ENCODE peak calls at places on chromosomes 4 and X, in seven cellular contexts. Z, F, R, V, O, E and J are unnamed samples.

GRCh38 chr4:4456816-4457578 is 70.1 kb downstream of the NSG1 start:
- DNase-seq in Z (no peak), F (no peak), R (no peak), V (no peak), O (no peak), E (no peak), J (no peak)

GRCh38 chr4:56907009-56907408 is 691 bp upstream of the REST start:
- DNase-seq in Z (no peak), F (no peak), R (no peak), V (no peak), O (peak), E (no peak), J (no peak)

GRCh38 chrX:119729408-119730201 is 28.8 kb upstream of the SOWAHD start:
- DNase-seq in Z (peak), F (peak), R (peak), V (peak), O (peak), E (no peak), J (peak)

GRCh38 chr4:180060159-180060889 is 2182.9 kb upstream of the TENM3 start:
- DNase-seq in Z (peak), F (no peak), R (no peak), V (no peak), O (no peak), E (no peak), J (no peak)

GRCh38 chrX:65821721-65822496 is 154.5 kb downstream of the MSN start:
- DNase-seq in Z (no peak), F (no peak), R (peak), V (peak), O (peak), E (no peak), J (no peak)

GRCh38 chr4:74375824-74376426 is 11.0 kb downstream of the EREG start:
- DNase-seq in Z (no peak), F (peak), R (no peak), V (no peak), O (no peak), E (no peak), J (no peak)

GRCh38 chr4:182653596-182653995 is 263.6 kb downstream of the DCTD start:
- DNase-seq in Z (peak), F (no peak), R (no peak), V (no peak), O (no peak), E (no peak), J (no peak)

GRCh38 chr4:159390648-159391047 is 287.8 kb downstream of the RAPGEF2 start:
- DNase-seq in Z (peak), F (no peak), R (peak), V (no peak), O (no peak), E (no peak), J (no peak)

GRCh38 chr4:140037353-140038030 is 116.5 kb downstream of the MAML3 start:
- DNase-seq in Z (peak), F (no peak), R (peak), V (no peak), O (no peak), E (no peak), J (no peak)

GRCh38 chr4:74501579-74501978 is 56.6 kb downstream of the AREG start:
- DNase-seq in Z (peak), F (no peak), R (no peak), V (no peak), O (no peak), E (no peak), J (no peak)

GRCh38 chrX:9867753-9868152 is 81.5 kb downstream of the SHROOM2 start:
- DNase-seq in Z (peak), F (no peak), R (no peak), V (no peak), O (no peak), E (no peak), J (no peak)

GRCh38 chrX:47176101-47176740 is 17.4 kb upstream of the UBA1 start:
- DNase-seq in Z (no peak), F (no peak), R (no peak), V (no peak), O (no peak), E (no peak), J (no peak)

GRCh38 chrX:45517090-45517973 is 316.7 kb upstream of the DIPK2B start:
- DNase-seq in Z (peak), F (no peak), R (peak), V (no peak), O (no peak), E (no peak), J (no peak)

GRCh38 chrX:45518552-45518951 is 317.9 kb upstream of the DIPK2B start:
- DNase-seq in Z (no peak), F (no peak), R (no peak), V (no peak), O (no peak), E (no peak), J (no peak)

GRCh38 chrX:45513042-45513441 is 312.4 kb upstream of the DIPK2B start:
- DNase-seq in Z (no peak), F (no peak), R (no peak), V (no peak), O (no peak), E (no peak), J (no peak)

GRCh38 chrX:45515262-45516215 is 314.9 kb upstream of the DIPK2B start:
- DNase-seq in Z (peak), F (peak), R (peak), V (no peak), O (peak), E (peak), J (no peak)
- TF ChIP-seq CTCF in Z (peak), F (no peak), R (peak), V (no peak), O (no peak), E (peak), J (peak)

DNA sequence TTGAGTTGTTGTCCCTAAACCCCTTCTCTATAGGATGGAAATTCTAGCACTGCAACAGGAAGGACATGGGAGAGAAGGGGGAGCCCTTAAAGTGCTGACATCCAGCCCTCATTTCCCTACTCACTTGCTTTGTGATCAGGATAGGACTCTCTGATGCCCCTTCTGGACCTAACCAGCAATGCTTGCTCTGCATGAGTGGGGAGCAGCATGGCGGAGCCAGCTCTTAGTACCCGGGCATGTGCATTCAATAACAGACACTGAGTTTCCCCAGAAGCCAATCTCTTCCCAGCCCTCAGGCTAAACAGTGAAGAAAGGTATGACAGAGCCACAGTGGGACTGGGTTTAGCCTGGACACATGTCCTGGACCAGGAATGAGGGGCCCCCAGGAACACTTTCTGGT is 14.0 kb downstream of the SOD3 start:
- DNase-seq in Z (no peak), F (no peak), R (no peak), V (no peak), O (peak), E (no peak), J (no peak)
- TF ChIP-seq CTCF in Z (peak), F (no peak), R (no peak), V (no peak), O (no peak), E (no peak), J (peak)

GRCh38 chr4:98631506-98631905 is 26.9 kb downstream of the TSPAN5 start:
- DNase-seq in Z (no peak), F (no peak), R (no peak), V (no peak), O (no peak), E (no peak), J (no peak)

GRCh38 chr4:98633159-98633558 is 25.3 kb downstream of the TSPAN5 start:
- DNase-seq in Z (no peak), F (no peak), R (no peak), V (no peak), O (no peak), E (no peak), J (no peak)

GRCh38 chr4:98627883-98628282 is 30.5 kb downstream of the TSPAN5 start:
- DNase-seq in Z (peak), F (no peak), R (no peak), V (no peak), O (no peak), E (no peak), J (no peak)

GRCh38 chr4:98632258-98632657 is 26.2 kb downstream of the TSPAN5 start:
- DNase-seq in Z (no peak), F (no peak), R (no peak), V (no peak), O (no peak), E (no peak), J (no peak)

DNA sequence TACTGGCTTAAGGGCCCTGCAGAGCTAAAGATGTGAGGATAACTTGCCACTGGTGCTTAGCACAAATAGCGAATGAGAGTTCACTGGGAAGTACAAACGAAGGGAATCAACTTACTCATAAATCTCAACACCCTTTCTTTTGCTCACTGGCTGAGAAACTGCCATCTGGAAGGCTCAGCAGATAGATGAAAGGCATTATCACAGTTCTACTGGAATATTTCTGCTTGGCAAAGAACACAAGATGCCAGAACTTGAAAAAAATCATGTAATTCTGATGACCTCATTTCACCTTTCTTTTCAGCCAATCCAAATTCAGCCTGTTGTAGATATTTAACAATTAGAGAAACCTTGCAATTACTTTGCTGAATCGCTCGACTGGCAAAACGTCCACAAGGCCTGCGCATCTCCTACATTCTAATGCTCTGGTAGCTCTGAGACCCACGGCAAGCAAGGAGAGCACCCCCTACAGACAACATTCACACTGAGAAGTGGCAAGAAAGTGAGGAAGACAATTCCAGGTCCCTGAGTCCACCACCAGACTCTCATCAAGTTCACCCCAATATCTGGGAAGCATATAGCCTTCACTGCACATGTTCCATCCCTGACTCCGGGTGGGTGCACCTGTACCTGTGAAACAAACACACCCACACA is 27.5 kb downstream of the TSPAN5 start:
- DNase-seq in Z (peak), F (no peak), R (no peak), V (no peak), O (no peak), E (no peak), J (no peak)
- TF ChIP-seq CTCF in Z (no peak), F (no peak), R (no peak), V (no peak), O (no peak), E (no peak), J (no peak)

DNA sequence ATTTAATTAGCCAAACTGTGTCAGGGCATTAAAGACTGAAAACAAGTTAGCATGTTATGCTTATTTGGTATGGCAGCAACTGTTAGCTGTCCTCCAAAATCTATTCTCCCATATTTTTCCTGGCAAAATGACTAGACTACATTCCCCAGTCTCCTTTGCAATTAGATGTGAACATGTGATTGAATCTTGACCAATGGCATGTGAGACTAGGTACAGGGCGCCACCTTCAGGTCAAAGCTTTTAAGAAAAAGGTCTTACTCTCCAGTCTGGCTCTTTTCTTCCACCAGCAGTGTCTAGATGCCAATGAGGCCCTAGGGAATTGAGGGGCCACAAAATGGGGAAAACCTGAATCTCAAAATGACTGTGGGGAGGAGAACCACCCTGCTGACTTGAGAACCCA is 408.2 kb downstream of the SMARCA1 start:
- DNase-seq in Z (peak), F (no peak), R (peak), V (no peak), O (peak), E (no peak), J (no peak)
- TF ChIP-seq CTCF in Z (no peak), F (no peak), R (peak), V (no peak), O (no peak), E (no peak), J (peak)

DNA sequence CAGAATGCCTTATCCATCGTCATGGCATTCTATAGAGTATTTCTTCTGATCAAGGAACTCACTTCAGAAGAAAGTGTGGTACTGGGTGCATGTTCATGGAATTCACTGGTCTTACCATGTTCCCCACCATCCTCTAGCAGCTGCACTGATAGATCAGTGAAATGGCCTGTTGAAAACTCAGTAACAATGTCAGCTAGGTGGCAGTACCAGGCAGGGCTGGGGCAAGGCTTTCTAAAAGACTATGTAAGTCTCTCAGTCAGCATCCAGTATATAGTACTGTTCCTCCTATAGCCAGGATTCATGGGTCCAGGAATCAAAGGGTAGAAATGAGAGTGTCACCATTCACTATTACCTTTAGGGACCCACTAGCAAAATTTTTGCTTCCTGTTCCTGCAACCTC is 15.8 kb upstream of the LDB2 start:
- DNase-seq in Z (peak), F (no peak), R (peak), V (no peak), O (peak), E (no peak), J (no peak)
- TF ChIP-seq CTCF in Z (peak), F (no peak), R (no peak), V (no peak), O (no peak), E (no peak), J (no peak)

GRCh38 chr4:106548446-106549044 is 180.0 kb upstream of the GIMD1 start:
- DNase-seq in Z (no peak), F (no peak), R (no peak), V (no peak), O (no peak), E (no peak), J (no peak)

GRCh38 chr4:106541253-106541652 is 172.7 kb upstream of the GIMD1 start:
- DNase-seq in Z (peak), F (no peak), R (no peak), V (no peak), O (no peak), E (no peak), J (no peak)

GRCh38 chr4:106551724-106552123 is 183.1 kb upstream of the GIMD1 start:
- DNase-seq in Z (no peak), F (no peak), R (no peak), V (no peak), O (no peak), E (no peak), J (no peak)

DNA sequence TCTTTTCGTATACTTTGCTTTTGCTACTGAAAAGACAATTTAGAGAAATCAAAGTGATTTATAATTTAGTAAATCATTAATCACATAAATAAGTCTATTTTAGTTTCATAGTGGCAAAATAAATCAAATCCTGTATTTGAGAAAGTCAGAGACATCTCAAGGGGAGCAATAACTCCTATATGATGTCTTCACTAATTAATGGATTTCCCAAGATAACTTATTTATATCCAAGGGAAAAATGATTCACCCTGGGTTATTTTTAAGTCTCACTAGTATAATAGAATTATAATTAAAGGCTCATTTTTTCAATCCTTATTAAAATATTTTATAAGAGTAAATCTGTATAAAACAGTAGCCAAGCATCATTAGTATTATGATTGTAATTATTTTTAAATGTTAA is 177.8 kb upstream of the GIMD1 start:
- DNase-seq in Z (no peak), F (no peak), R (no peak), V (no peak), O (no peak), E (no peak), J (no peak)
- TF ChIP-seq CTCF in Z (no peak), F (no peak), R (no peak), V (no peak), O (no peak), E (no peak), J (no peak)

GRCh38 chr4:111602848-111603247 is 542.4 kb upstream of the FAM241A start:
- DNase-seq in Z (peak), F (no peak), R (no peak), V (no peak), O (no peak), E (no peak), J (no peak)
- TF ChIP-seq CTCF in Z (no peak), F (no peak), R (no peak), V (no peak), O (no peak), E (no peak), J (no peak)

GRCh38 chr4:62548108-62548524 is 1348.0 kb downstream of the ADGRL3 start:
- DNase-seq in Z (no peak), F (no peak), R (no peak), V (no peak), O (peak), E (peak), J (no peak)
- TF ChIP-seq CTCF in Z (no peak), F (no peak), R (no peak), V (no peak), O (no peak), E (no peak), J (no peak)

DNA sequence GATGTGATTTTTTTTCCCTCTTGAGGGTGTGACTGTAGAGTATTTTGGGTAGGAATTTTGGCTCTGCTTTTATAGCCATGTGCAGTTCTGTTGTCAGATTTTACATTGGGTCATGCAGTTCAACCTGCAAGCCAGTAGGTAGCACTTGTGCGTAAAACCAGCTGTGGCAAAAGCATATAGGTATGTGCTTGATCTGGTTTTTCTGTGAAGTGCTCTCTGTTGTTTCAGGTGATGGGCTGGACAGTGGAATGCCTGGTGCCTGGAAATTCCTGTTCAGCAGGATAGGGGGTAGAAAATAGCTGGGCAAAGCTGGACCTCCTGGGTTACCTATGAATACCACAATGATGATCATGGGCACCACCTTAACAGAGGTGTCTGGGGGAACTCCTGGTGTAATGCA is 584.2 kb upstream of the PCDH10 start:
- DNase-seq in Z (no peak), F (no peak), R (peak), V (no peak), O (no peak), E (no peak), J (no peak)
- TF ChIP-seq CTCF in Z (no peak), F (no peak), R (no peak), V (no peak), O (no peak), E (no peak), J (peak)

GRCh38 chr4:156111706-156112105 is 158.0 kb upstream of the CTSO start:
- DNase-seq in Z (no peak), F (no peak), R (no peak), V (no peak), O (no peak), E (no peak), J (no peak)

GRCh38 chr4:156113138-156113537 is 159.5 kb upstream of the CTSO start:
- DNase-seq in Z (peak), F (no peak), R (no peak), V (no peak), O (no peak), E (no peak), J (no peak)

GRCh38 chr4:156109943-156110925 is 156.6 kb upstream of the CTSO start:
- DNase-seq in Z (peak), F (no peak), R (peak), V (no peak), O (peak), E (no peak), J (no peak)
- TF ChIP-seq CTCF in Z (no peak), F (no peak), R (no peak), V (no peak), O (peak), E (no peak), J (peak)